ENCODE peak calls at places on chromosome 15, in eight cellular contexts. L, P, C, T, E, Y, I and K are unnamed samples.
A peak's percentile ranks its signal among the peaks of the same experiment; 100 is the strongest.

GRCh38 chr15:40266828-40267304 is 16.0 kb downstream of the ANKRD63 start:
- DNase-seq in L (peak; percentile 94), T (peak; percentile 69), I (peak; percentile 58), C (peak; percentile 93), E (no peak), P (peak; percentile 85), Y (peak; percentile 41), K (no peak)

GRCh38 chr15:39846108-39846507 is 63.5 kb upstream of the FSIP1 start:
- DNase-seq in C (no peak), T (no peak), I (no peak), E (no peak), L (no peak), P (no peak), Y (no peak), K (no peak)

GRCh38 chr15:41487802-41488201 is 5.9 kb upstream of the ITPKA start:
- DNase-seq in E (peak; percentile 22), C (no peak), I (no peak), L (no peak), P (no peak), T (no peak), Y (no peak), K (no peak)

GRCh38 chr15:72784233-72784876 is 797 bp upstream of the ADPGK start:
- DNase-seq in E (no peak), Y (peak; percentile 91), L (peak; percentile 87), P (peak; percentile 86), I (peak; percentile 66), T (peak; percentile 47), C (no peak), K (peak; percentile 86)

GRCh38 chr15:47718474-47719440 is 1.5 kb downstream of the SEMA6D start:
- DNase-seq in P (no peak), I (peak; percentile 23), E (no peak), C (no peak), Y (no peak), T (peak; percentile 55), L (peak; percentile 62), K (no peak)

GRCh38 chr15:77354064-77354463 is 65.8 kb downstream of the PEAK1 start:
- DNase-seq in L (no peak), I (no peak), Y (peak; percentile 11), C (no peak), E (no peak), T (no peak), P (peak; percentile 26), K (no peak)

GRCh38 chr15:53196235-53196634 is 406.1 kb upstream of the ONECUT1 start:
- DNase-seq in E (no peak), I (no peak), C (no peak), L (no peak), P (no peak), Y (no peak), T (no peak), K (no peak)

GRCh38 chr15:63447277-63447676 is 57.1 kb upstream of the USP3 start:
- DNase-seq in Y (no peak), E (no peak), I (no peak), T (no peak), L (no peak), P (no peak), C (no peak), K (no peak)

GRCh38 chr15:77295446-77295845 is 124.5 kb downstream of the PEAK1 start:
- DNase-seq in P (no peak), C (no peak), Y (no peak), E (no peak), L (no peak), I (no peak), T (no peak), K (no peak)

GRCh38 chr15:83320831-83321230 is 36.4 kb upstream of the BNC1 start:
- DNase-seq in T (no peak), L (no peak), E (no peak), I (no peak), P (no peak), C (no peak), Y (no peak), K (no peak)

GRCh38 chr15:75091814-75092213 is 68.4 kb downstream of the PPCDC start:
- DNase-seq in E (no peak), I (no peak), L (no peak), T (no peak), Y (peak; percentile 31), P (no peak), C (no peak), K (no peak)

GRCh38 chr15:61687124-61687523 is 373.1 kb downstream of the VPS13C start:
- DNase-seq in Y (no peak), I (no peak), T (no peak), E (no peak), L (no peak), P (no peak), C (no peak), K (no peak)

GRCh38 chr15:44084171-44084570 is 110.9 kb downstream of the FRMD5 start:
- DNase-seq in Y (no peak), C (no peak), E (no peak), T (no peak), I (no peak), L (peak; percentile 58), P (no peak), K (no peak)

GRCh38 chr15:61660579-61660978 is 399.7 kb downstream of the VPS13C start:
- DNase-seq in T (no peak), I (no peak), Y (no peak), C (peak; percentile 73), L (no peak), P (no peak), E (no peak), K (no peak)

GRCh38 chr15:35874260-35874905 is 328.4 kb upstream of the DPH6 start:
- DNase-seq in C (no peak), P (peak; percentile 22), E (no peak), T (no peak), L (peak; percentile 44), Y (peak; percentile 14), I (no peak), K (no peak)

GRCh38 chr15:77457619-77458265 is 37.1 kb downstream of the HMG20A start:
- DNase-seq in L (peak; percentile 92), C (no peak), P (no peak), Y (no peak), I (no peak), E (no peak), T (no peak), K (no peak)

GRCh38 chr15:52783929-52784798 is 6.0 kb downstream of the ONECUT1 start:
- DNase-seq in P (peak; percentile 56), L (peak; percentile 17), T (no peak), C (no peak), I (no peak), E (peak; percentile 73), Y (no peak), K (peak; percentile 36)

GRCh38 chr15:26893351-26894065 is 26.6 kb downstream of the GABRA5 start:
- DNase-seq in T (no peak), C (no peak), Y (no peak), L (no peak), E (no peak), P (no peak), I (no peak), K (no peak)

GRCh38 chr15:63048986-63049665 is 6.6 kb downstream of the TPM1 start:
- DNase-seq in Y (peak; percentile 52), E (peak; percentile 74), T (peak; percentile 47), L (peak; percentile 62), C (peak; percentile 81), I (peak; percentile 44), P (no peak), K (peak; percentile 83)

DNA sequence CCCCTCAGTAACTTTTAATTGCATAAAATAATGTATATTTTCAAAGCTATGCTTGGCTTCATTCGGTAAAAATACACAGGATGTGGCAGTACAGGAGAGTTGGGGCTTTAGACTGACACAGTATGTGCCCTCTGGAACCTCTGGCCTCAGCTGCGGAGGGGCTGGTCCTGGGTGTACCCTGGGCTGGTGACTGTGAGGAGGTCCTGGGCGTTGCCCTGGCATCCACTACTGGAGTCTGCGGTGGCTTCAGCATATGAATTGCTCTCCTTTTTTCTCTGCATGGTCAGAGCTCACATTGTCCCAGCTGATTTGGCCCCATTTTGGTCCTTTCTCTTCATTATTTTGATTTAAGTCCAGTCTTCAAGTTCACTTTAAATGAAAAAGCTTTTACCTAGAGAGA is 40.5 kb upstream of the CORO2B start:
- DNase-seq in E (no peak), I (no peak), L (no peak), C (no peak), Y (no peak), P (no peak), T (no peak), K (no peak)
- TF ChIP-seq POLR2A in E (no peak), I (no peak), L (no peak), C (no peak), Y (no peak), P (no peak), T (no peak), K (no peak)

GRCh38 chr15:67196672-67197363 is 57.6 kb downstream of the AAGAB start:
- DNase-seq in Y (no peak), P (no peak), C (no peak), L (peak; percentile 28), I (no peak), T (no peak), E (no peak), K (no peak)
- TF ChIP-seq POLR2A in Y (no peak), P (no peak), C (no peak), L (no peak), I (no peak), T (no peak), E (no peak), K (no peak)

DNA sequence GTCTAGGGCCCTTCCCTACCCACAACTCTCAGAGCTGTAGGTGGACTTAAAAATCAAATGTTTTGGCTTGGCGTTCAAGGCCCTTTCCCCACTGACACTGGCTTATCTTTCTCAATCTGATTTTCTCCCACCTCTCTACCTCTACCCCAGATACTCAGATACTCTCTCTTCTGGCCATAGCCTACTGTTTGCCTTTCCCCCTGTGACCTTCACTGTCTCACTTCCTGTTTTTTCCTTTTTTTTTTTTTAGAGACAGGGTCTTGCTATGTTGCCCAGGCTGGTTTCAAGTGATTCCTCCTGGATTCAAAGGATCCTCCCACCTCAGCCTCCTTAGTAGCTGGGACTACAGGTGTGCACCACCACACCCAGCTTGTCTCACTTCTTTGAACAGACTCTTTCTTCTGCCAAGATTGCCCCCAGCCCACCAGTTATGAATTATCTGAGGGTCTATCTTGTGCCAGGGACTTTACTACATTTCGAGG is 4.6 kb downstream of the CHRNB4 start:
- DNase-seq in Y (no peak), P (no peak), C (no peak), E (no peak), I (no peak), T (no peak), L (no peak), K (no peak)
- TF ChIP-seq POLR2A in Y (no peak), P (no peak), C (no peak), E (no peak), I (no peak), T (no peak), L (no peak), K (no peak)

DNA sequence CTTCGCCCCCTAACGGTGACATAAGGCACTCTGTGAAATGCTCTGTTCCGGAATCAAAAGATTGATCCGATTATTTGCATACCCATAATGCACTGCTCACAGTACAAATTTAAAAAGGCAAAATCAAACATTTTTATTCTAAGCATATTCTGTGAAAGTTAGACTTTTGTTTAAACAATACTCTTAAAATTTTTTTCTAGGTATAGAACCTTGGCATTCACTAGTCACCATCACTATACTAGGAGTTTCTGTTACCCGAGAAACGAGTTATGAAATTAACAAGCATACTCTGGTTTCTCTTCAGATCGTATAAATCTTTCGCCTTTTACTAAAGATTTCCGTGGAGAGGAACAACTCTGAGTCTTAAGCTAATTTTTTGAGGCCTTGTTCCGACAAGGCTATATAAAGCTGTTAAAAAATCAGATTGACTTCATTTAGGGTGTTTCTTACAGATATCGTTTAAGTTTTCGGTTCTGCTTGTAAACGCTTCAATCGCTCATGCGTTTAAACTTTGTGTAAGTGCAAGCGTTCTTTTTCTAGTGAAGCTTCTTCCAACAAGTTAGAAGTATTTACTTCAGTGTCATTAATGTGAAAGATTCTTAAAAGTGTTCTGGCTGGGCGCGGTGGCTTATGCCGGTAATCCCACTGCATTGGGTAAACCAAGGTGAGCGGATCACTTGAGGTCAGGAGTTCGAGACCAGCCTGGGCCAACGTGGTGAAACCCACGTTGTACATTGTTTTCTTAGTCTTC is at the start of gene RNU5B-1:
- DNase-seq in T (no peak), E (peak; percentile 62), I (peak; percentile 66), C (peak; percentile 77), P (peak; percentile 84), Y (peak; percentile 94), L (peak; percentile 92), K (peak; percentile 91)
- TF ChIP-seq POLR2A in T (peak; percentile 91), E (peak; percentile 99), I (peak; percentile 88), C (peak; percentile 98), P (peak; percentile 100), Y (peak; percentile 99), L (peak; percentile 100), K (peak; percentile 100)